ENCODE peak calls at places on chromosomes 16 and 17, in ten cellular contexts. S is DMS79 treated with DMSO at 0.1 percent for 48 hours; K is HFFc6; P is ascending aorta; C is cerebellar nuclear complex; I is cardiac muscle cell; V is memory B cell; Z is EH; L is posterior cingulate gyrus; U is CD4-positive, alpha-beta T cell. H is an unnamed sample.

GRCh38 chr17:2435181-2435741 is 34.4 kb upstream of the MNT start:
- DNase-seq in S (peak; percentile 96), K (no peak), P (no peak), C (no peak), I (peak; percentile 44), V (no peak), Z (no peak), L (no peak), U (no peak), H (no peak)

GRCh38 chr17:8192070-8192815 is 2.3 kb upstream of the BORCS6 start:
- DNase-seq in S (no peak), K (peak; percentile 57), P (peak; percentile 94), C (peak; percentile 97), I (peak; percentile 93), V (no peak), Z (peak; percentile 91), L (peak; percentile 94), U (no peak), H (peak; percentile 91)

GRCh38 chr16:4136229-4136813 is 20.1 kb upstream of the ADCY9 start:
- DNase-seq in S (no peak), K (no peak), P (no peak), C (no peak), I (no peak), V (no peak), Z (no peak), L (no peak), U (no peak), H (no peak)

GRCh38 chr16:53821957-53822625 is 118.1 kb downstream of the FTO start:
- DNase-seq in S (no peak), K (peak; percentile 73), P (no peak), C (no peak), I (peak; percentile 79), V (no peak), Z (peak; percentile 92), L (no peak), U (no peak), H (no peak)

GRCh38 chr17:7403902-7404736 is at the start of gene TMEM256:
- DNase-seq in S (peak; percentile 96), K (peak; percentile 99), P (peak; percentile 100), C (peak; percentile 94), I (peak; percentile 100), V (peak; percentile 87), Z (peak; percentile 100), L (peak; percentile 100), U (peak; percentile 96), H (peak; percentile 100)

GRCh38 chr17:79022507-79022991 is 1.4 kb upstream of the C1QTNF1 start:
- DNase-seq in S (no peak), K (no peak), P (peak; percentile 90), C (no peak), I (peak; percentile 99), V (no peak), Z (no peak), L (no peak), U (no peak), H (no peak)

GRCh38 chr16:65793781-65794180 is 572.7 kb upstream of the CDH5 start:
- DNase-seq in S (no peak), K (no peak), P (no peak), C (no peak), I (peak; percentile 25), V (no peak), Z (no peak), L (no peak), U (no peak), H (no peak)

GRCh38 chr17:71110326-71110725 is 941.0 kb downstream of the KCNJ2 start:
- DNase-seq in S (no peak), K (no peak), P (no peak), C (no peak), I (no peak), V (no peak), Z (no peak), L (no peak), U (no peak), H (no peak)

GRCh38 chr17:76512366-76513305 is 11.4 kb upstream of the RHBDF2 start:
- DNase-seq in S (no peak), K (no peak), P (no peak), C (no peak), I (no peak), V (no peak), Z (no peak), L (no peak), U (no peak), H (no peak)

GRCh38 chr16:35862242-35862641 is 2402.8 kb downstream of the TP53TG3F start:
- DNase-seq in S (no peak), K (no peak), P (no peak), C (no peak), I (no peak), V (no peak), Z (no peak), L (no peak), U (no peak), H (no peak)

GRCh38 chr16:79519448-79519847 is 81.1 kb downstream of the MAF start:
- DNase-seq in S (peak; percentile 39), K (no peak), P (no peak), C (no peak), I (no peak), V (no peak), Z (no peak), L (no peak), U (no peak), H (no peak)

GRCh38 chr16:3623642-3624041 is 12.2 kb upstream of the SLX4 start:
- DNase-seq in S (no peak), K (no peak), P (no peak), C (no peak), I (no peak), V (no peak), Z (peak; percentile 16), L (no peak), U (no peak), H (no peak)

GRCh38 chr17:77449908-77450741 is 309.4 kb downstream of the SEC14L1 start:
- DNase-seq in S (no peak), K (peak; percentile 65), P (peak; percentile 83), C (peak; percentile 39), I (peak; percentile 86), V (no peak), Z (peak; percentile 90), L (peak; percentile 95), U (no peak), H (peak; percentile 92)

GRCh38 chr16:19130852-19131808 is 17.4 kb downstream of the ITPRIPL2 start:
- DNase-seq in S (peak; percentile 24), K (peak; percentile 39), P (no peak), C (no peak), I (peak; percentile 80), V (no peak), Z (peak; percentile 86), L (no peak), U (no peak), H (peak; percentile 21)

GRCh38 chr16:73026754-73027654 is 20.9 kb downstream of the ZFHX3 start:
- DNase-seq in S (no peak), K (no peak), P (peak; percentile 63), C (no peak), I (no peak), V (no peak), Z (no peak), L (no peak), U (no peak), H (no peak)

GRCh38 chr17:61489719-61490490 is 37.7 kb downstream of the TBX4 start:
- DNase-seq in S (no peak), K (no peak), P (peak; percentile 35), C (no peak), I (no peak), V (no peak), Z (no peak), L (no peak), U (no peak), H (no peak)

GRCh38 chr16:21713549-21714368 is 50.0 kb downstream of the OTOA start:
- DNase-seq in S (no peak), K (no peak), P (no peak), C (no peak), I (no peak), V (no peak), Z (no peak), L (no peak), U (no peak), H (no peak)

GRCh38 chr17:73912360-73912746 is 268.1 kb upstream of the SDK2 start:
- DNase-seq in S (no peak), K (no peak), P (no peak), C (no peak), I (no peak), V (no peak), Z (no peak), L (no peak), U (no peak), H (no peak)

GRCh38 chr16:56929639-56930038 is 2.3 kb upstream of the HERPUD1 start:
- DNase-seq in S (no peak), K (no peak), P (no peak), C (no peak), I (no peak), V (no peak), Z (no peak), L (no peak), U (no peak), H (no peak)

GRCh38 chr16:70695351-70696070 is 9.7 kb upstream of the MTSS2 start:
- DNase-seq in S (no peak), K (no peak), P (no peak), C (no peak), I (no peak), V (no peak), Z (peak; percentile 64), L (no peak), U (no peak), H (no peak)

GRCh38 chr17:10075919-10076318 is 122.5 kb downstream of the GAS7 start:
- DNase-seq in S (no peak), K (no peak), P (no peak), C (no peak), I (no peak), V (no peak), Z (no peak), L (no peak), U (no peak), H (no peak)

GRCh38 chr16:24635900-24636610 is 93.4 kb upstream of the TNRC6A start:
- DNase-seq in S (peak; percentile 55), K (peak; percentile 84), P (peak; percentile 73), C (no peak), I (peak; percentile 98), V (no peak), Z (peak; percentile 96), L (peak; percentile 87), U (no peak), H (peak; percentile 61)

GRCh38 chr16:48386559-48387312 is 1.5 kb upstream of the SIAH1 start:
- DNase-seq in S (no peak), K (no peak), P (peak; percentile 87), C (no peak), I (no peak), V (no peak), Z (no peak), L (no peak), U (no peak), H (no peak)

GRCh38 chr17:47720754-47721533 is 12.1 kb upstream of the TBX21 start:
- DNase-seq in S (no peak), K (peak; percentile 49), P (no peak), C (no peak), I (peak; percentile 25), V (no peak), Z (peak; percentile 64), L (no peak), U (peak; percentile 67), H (no peak)

GRCh38 chr17:83189673-83190385 is 110.4 kb downstream of the METRNL start:
- DNase-seq in S (no peak), K (peak; percentile 49), P (peak; percentile 72), C (no peak), I (no peak), V (no peak), Z (peak; percentile 95), L (peak; percentile 59), U (no peak), H (peak; percentile 17)

GRCh38 chr17:68497885-68498319 is 14.3 kb upstream of the PRKAR1A start:
- DNase-seq in S (no peak), K (no peak), P (no peak), C (no peak), I (no peak), V (peak; percentile 32), Z (no peak), L (no peak), U (no peak), H (no peak)

GRCh38 chr17:48818361-48818841 is 1.4 kb upstream of the TTLL6 start:
- DNase-seq in S (no peak), K (no peak), P (no peak), C (no peak), I (no peak), V (no peak), Z (no peak), L (no peak), U (no peak), H (no peak)

GRCh38 chr17:48510761-48511604 is 19.8 kb downstream of the HOXB1 start:
- DNase-seq in S (peak; percentile 90), K (no peak), P (no peak), C (no peak), I (peak; percentile 76), V (no peak), Z (no peak), L (no peak), U (peak; percentile 22), H (no peak)